ENCODE peak calls at places on chromosomes 6 and 20, in five cellular contexts. X is iris pigment epithelial cell, Q is natural killer cell, Y is adipocyte, R is EH. O is an unnamed sample.
A peak's percentile ranks its signal among the peaks of the same experiment; 100 is the strongest.

GRCh38 chr6:14728396-14729024 is 517.4 kb upstream of the JARID2 start:
- DNase-seq in R (peak; percentile 69), X (peak; percentile 76), Q (no peak), Y (peak; percentile 54), O (peak; percentile 73)

GRCh38 chr6:133289733-133290306 is 48.7 kb downstream of the EYA4 start:
- DNase-seq in R (no peak), X (no peak), Y (no peak), Q (no peak), O (no peak)

GRCh38 chr20:50659975-50660670 is 31.2 kb downstream of the RIPOR3 start:
- DNase-seq in X (no peak), R (no peak), Q (no peak), Y (no peak), O (no peak)

GRCh38 chr6:152295346-152295745 is 341.8 kb downstream of the SYNE1 start:
- DNase-seq in Q (no peak), R (peak; percentile 71), Y (peak; percentile 50), X (peak; percentile 97), O (peak; percentile 56)

GRCh38 chr6:14038636-14039035 is 78.9 kb upstream of the CD83 start:
- DNase-seq in X (no peak), Q (no peak), R (no peak), Y (no peak), O (no peak)

GRCh38 chr6:166640342-166641043 is 13.4 kb upstream of the RPS6KA2 start:
- DNase-seq in Y (no peak), X (no peak), R (no peak), Q (no peak), O (no peak)

GRCh38 chr20:51700809-51701285 is 67.3 kb downstream of the ATP9A start:
- DNase-seq in Y (peak; percentile 73), Q (no peak), R (peak; percentile 55), X (peak; percentile 52), O (peak; percentile 47)

GRCh38 chr6:170019259-170020040 is 268.0 kb downstream of the ERMARD start:
- DNase-seq in Y (no peak), X (no peak), Q (no peak), R (no peak), O (no peak)

GRCh38 chr6:17167327-17167979 is 65.6 kb downstream of the STMND1 start:
- DNase-seq in Y (peak; percentile 34), X (peak; percentile 31), R (peak; percentile 61), Q (no peak), O (no peak)

GRCh38 chr20:10521068-10521834 is 86.1 kb downstream of the SLX4IP start:
- DNase-seq in X (peak; percentile 91), R (peak; percentile 92), Q (no peak), Y (peak; percentile 81), O (peak; percentile 85)

GRCh38 chr6:45438849-45439406 is 61.2 kb upstream of the SUPT3H start:
- DNase-seq in Y (peak; percentile 70), Q (no peak), X (peak; percentile 92), R (peak; percentile 79), O (peak; percentile 87)

GRCh38 chr20:48638546-48638945 is 189.3 kb downstream of the PREX1 start:
- DNase-seq in R (peak; percentile 67), X (peak; percentile 88), Q (no peak), Y (no peak), O (peak; percentile 89)

GRCh38 chr6:22247916-22248482 is 48.8 kb downstream of the PRL start:
- DNase-seq in Y (peak; percentile 57), R (peak; percentile 25), Q (no peak), X (peak; percentile 72), O (no peak)

GRCh38 chr6:29451471-29452193 is 5.2 kb downstream of the OR11A1 start:
- DNase-seq in Q (no peak), Y (peak; percentile 61), X (peak; percentile 16), R (peak; percentile 3), O (peak; percentile 91)

GRCh38 chr20:10611357-10611756 is 62.4 kb downstream of the JAG1 start:
- DNase-seq in Q (no peak), Y (no peak), R (peak; percentile 72), X (peak; percentile 75), O (peak; percentile 48)

GRCh38 chr6:25889877-25890853 is 16.1 kb upstream of the SLC17A3 start:
- DNase-seq in Q (no peak), R (peak; percentile 48), Y (peak; percentile 86), X (peak; percentile 47), O (peak; percentile 62)

GRCh38 chr20:44651507-44652373 is at the start of gene ADA:
- DNase-seq in X (no peak), Y (peak; percentile 84), R (peak; percentile 68), Q (peak; percentile 40), O (peak; percentile 64)

GRCh38 chr6:37738216-37738615 is 40.5 kb upstream of the MDGA1 start:
- DNase-seq in Y (no peak), X (no peak), Q (no peak), R (no peak), O (no peak)

GRCh38 chr6:44234101-44235090 is 11.0 kb downstream of the SLC29A1 start:
- DNase-seq in Q (no peak), Y (peak; percentile 83), X (peak; percentile 80), R (peak; percentile 80), O (peak; percentile 82)

GRCh38 chr20:4722571-4722970 is 862 bp downstream of the PRND start:
- DNase-seq in R (no peak), Y (no peak), Q (no peak), X (no peak), O (no peak)

GRCh38 chr6:170434821-170435155 is 118.3 kb downstream of the PSMB1 start:
- DNase-seq in R (no peak), Y (no peak), X (no peak), Q (no peak), O (no peak)

GRCh38 chr20:51529758-51530157 is 12.8 kb downstream of the NFATC2 start:
- DNase-seq in Y (no peak), Q (peak; percentile 59), R (peak; percentile 29), X (no peak), O (peak; percentile 21)

GRCh38 chr6:70547313-70547712 is 19.4 kb upstream of the SDHAF4 start:
- DNase-seq in X (peak; percentile 10), Y (peak; percentile 47), Q (no peak), R (peak; percentile 53), O (peak; percentile 8)

O was measured in EL.